ENCODE peak calls at places on chromosomes 7 and 10, in ten cellular contexts. U is EH; V is MCF 10A; F is activated naive CD8-positive, alpha-beta T cell treated with anti-CD3 and anti-CD28 coated beads, Interleukin-2, amount 50 U/mL, for 24 hours; C is stimulated activated CD8-positive, alpha-beta memory T cell treated with anti-CD3 and anti-CD28 coated beads, Interleukin-7, amount 100 ng/mL, for 1 hour; N is astrocyte of the spinal cord; X is fibroblast of mammary gland; R is iris pigment epithelial cell; Q is OCI-M1; L is stimulated activated effector memory CD8-positive, alpha-beta T cell treated with anti-CD3 and anti-CD28 coated beads, Interleukin-12 subunit alpha, Interleukin-12 subunit beta, amount 100 ng/mL, for 72 hours. S is an unnamed sample.

GRCh38 chr7:2651336-2651735 is 19.6 kb downstream of the TTYH3 start:
- DNase-seq in U (no peak), V (no peak), F (no peak), C (no peak), N (no peak), X (peak; percentile 40), R (no peak), Q (peak; percentile 19), L (no peak), S (no peak)

GRCh38 chr10:110326351-110327032 is 21.8 kb upstream of the SMNDC1 start:
- DNase-seq in U (peak; percentile 93), V (peak; percentile 38), F (no peak), C (no peak), N (peak; percentile 92), X (peak; percentile 95), R (peak; percentile 80), Q (no peak), L (no peak), S (no peak)

GRCh38 chr7:135121868-135122267 is 26.0 kb upstream of the TMEM140 start:
- DNase-seq in U (peak; percentile 1), V (no peak), F (no peak), C (no peak), N (no peak), X (peak; percentile 11), R (no peak), Q (no peak), L (no peak), S (peak; percentile 51)

GRCh38 chr10:28431139-28431538 is 101.8 kb upstream of the WAC start:
- DNase-seq in U (no peak), V (no peak), F (no peak), C (no peak), N (no peak), X (no peak), R (no peak), Q (no peak), L (no peak), S (no peak)

GRCh38 chr7:156616269-156617202 is 24.0 kb upstream of the RNF32 start:
- DNase-seq in U (no peak), V (no peak), F (peak; percentile 27), C (no peak), N (peak; percentile 15), X (no peak), R (peak; percentile 8), Q (no peak), L (no peak), S (no peak)

GRCh38 chr7:43220250-43220649 is 107.8 kb downstream of the HECW1 start:
- DNase-seq in U (peak; percentile 82), V (no peak), F (no peak), C (no peak), N (peak; percentile 81), X (peak; percentile 97), R (peak; percentile 84), Q (no peak), L (no peak), S (no peak)

GRCh38 chr7:20193242-20193777 is 23.9 kb downstream of the MACC1 start:
- DNase-seq in U (no peak), V (no peak), F (no peak), C (no peak), N (no peak), X (no peak), R (no peak), Q (no peak), L (no peak), S (no peak)

GRCh38 chr7:23285657-23286646 is 13.2 kb upstream of the MALSU1 start:
- DNase-seq in U (no peak), V (no peak), F (no peak), C (no peak), N (no peak), X (no peak), R (no peak), Q (no peak), L (no peak), S (no peak)

GRCh38 chr7:51376420-51377092 is 59.9 kb upstream of the COBL start:
- DNase-seq in U (peak; percentile 2), V (peak; percentile 35), F (no peak), C (no peak), N (peak; percentile 46), X (peak; percentile 55), R (peak; percentile 55), Q (peak; percentile 84), L (no peak), S (no peak)

GRCh38 chr7:11376549-11376948 is 402.9 kb downstream of the PHF14 start:
- DNase-seq in U (no peak), V (no peak), F (no peak), C (no peak), N (no peak), X (no peak), R (no peak), Q (no peak), L (no peak), S (no peak)

GRCh38 chr10:28331821-28332220 is 29.0 kb upstream of the MPP7 start:
- DNase-seq in U (peak; percentile 93), V (peak; percentile 35), F (no peak), C (no peak), N (peak; percentile 95), X (peak; percentile 92), R (peak; percentile 95), Q (no peak), L (no peak), S (no peak)